ENCODE peak calls at places on chromosomes 11 and 22, in nine cellular contexts. One of them, this sample, is unnamed. For H3K36me3, the result is how much of the 10 kb centered on the place peaks cover.

GRCh38 chr22:25566812-25567211 is 2.3 kb downstream of the GRK3 start:
- DNase-seq in suprapubic skin: no peak
- DNase-seq in stomach: no peak
- DNase-seq in thoracic aorta: no peak
- DNase-seq in neural progenitor cell: no peak
- DNase-seq in IMR-90: no peak
- DNase-seq in body of pancreas: no peak
- DNase-seq in left ventricle myocardium inferior: no peak
- DNase-seq in CD8-positive, alpha-beta T cell: no peak
- DNase-seq in this sample: no peak

GRCh38 chr22:19766235-19766505 is 5.6 kb downstream of the TBX1 start:
- DNase-seq in suprapubic skin: no peak
- DNase-seq in stomach: no peak
- DNase-seq in thoracic aorta: no peak
- DNase-seq in neural progenitor cell: peak
- DNase-seq in IMR-90: no peak
- DNase-seq in body of pancreas: no peak
- DNase-seq in left ventricle myocardium inferior: no peak
- DNase-seq in CD8-positive, alpha-beta T cell: no peak
- DNase-seq in this sample: no peak

GRCh38 chr22:49017769-49018330 is 809.8 kb downstream of the BRD1 start:
- DNase-seq in suprapubic skin: peak
- DNase-seq in stomach: peak
- DNase-seq in thoracic aorta: no peak
- DNase-seq in neural progenitor cell: no peak
- DNase-seq in IMR-90: no peak
- DNase-seq in body of pancreas: no peak
- DNase-seq in left ventricle myocardium inferior: no peak
- DNase-seq in CD8-positive, alpha-beta T cell: no peak
- DNase-seq in this sample: no peak

GRCh38 chr11:120096756-120097191 is 41.1 kb downstream of the TRIM29 start:
- DNase-seq in suprapubic skin: no peak
- DNase-seq in stomach: no peak
- DNase-seq in thoracic aorta: no peak
- DNase-seq in neural progenitor cell: peak
- DNase-seq in IMR-90: no peak
- DNase-seq in body of pancreas: no peak
- DNase-seq in left ventricle myocardium inferior: no peak
- DNase-seq in CD8-positive, alpha-beta T cell: no peak
- DNase-seq in this sample: no peak

GRCh38 chr11:70498976-70499801 is 100.9 kb downstream of the CTTN start:
- DNase-seq in suprapubic skin: no peak
- DNase-seq in stomach: no peak
- DNase-seq in thoracic aorta: no peak
- DNase-seq in neural progenitor cell: no peak
- DNase-seq in IMR-90: no peak
- DNase-seq in body of pancreas: no peak
- DNase-seq in left ventricle myocardium inferior: peak
- DNase-seq in CD8-positive, alpha-beta T cell: no peak
- DNase-seq in this sample: no peak

GRCh38 chr11:297666-298405 is 1.5 kb downstream of the IFITM5 start:
- DNase-seq in suprapubic skin: peak
- DNase-seq in stomach: no peak
- DNase-seq in thoracic aorta: no peak
- DNase-seq in neural progenitor cell: peak
- DNase-seq in IMR-90: no peak
- DNase-seq in body of pancreas: peak
- DNase-seq in left ventricle myocardium inferior: peak
- DNase-seq in CD8-positive, alpha-beta T cell: no peak
- DNase-seq in this sample: peak

GRCh38 chr11:119380160-119380815 is 1.2 kb downstream of the USP2 start:
- DNase-seq in suprapubic skin: no peak
- DNase-seq in stomach: no peak
- DNase-seq in thoracic aorta: no peak
- DNase-seq in neural progenitor cell: no peak
- DNase-seq in IMR-90: no peak
- DNase-seq in body of pancreas: no peak
- DNase-seq in left ventricle myocardium inferior: no peak
- DNase-seq in CD8-positive, alpha-beta T cell: no peak
- DNase-seq in this sample: no peak

GRCh38 chr11:60924906-60925684 is 835 bp downstream of the TMEM132A start:
- DNase-seq in suprapubic skin: no peak
- DNase-seq in stomach: no peak
- DNase-seq in thoracic aorta: no peak
- DNase-seq in neural progenitor cell: peak
- DNase-seq in IMR-90: no peak
- DNase-seq in body of pancreas: no peak
- DNase-seq in left ventricle myocardium inferior: no peak
- DNase-seq in CD8-positive, alpha-beta T cell: no peak
- DNase-seq in this sample: no peak

GRCh38 chr11:73758451-73758850 is 2.4 kb downstream of the RAB6A start:
- DNase-seq in suprapubic skin: no peak
- DNase-seq in stomach: no peak
- DNase-seq in thoracic aorta: no peak
- DNase-seq in neural progenitor cell: no peak
- DNase-seq in IMR-90: no peak
- DNase-seq in body of pancreas: no peak
- DNase-seq in left ventricle myocardium inferior: no peak
- DNase-seq in CD8-positive, alpha-beta T cell: no peak
- DNase-seq in this sample: no peak

GRCh38 chr11:76557466-76557865 is 112.6 kb downstream of the EMSY start:
- DNase-seq in suprapubic skin: no peak
- DNase-seq in stomach: no peak
- DNase-seq in thoracic aorta: no peak
- DNase-seq in neural progenitor cell: no peak
- DNase-seq in IMR-90: no peak
- DNase-seq in body of pancreas: no peak
- DNase-seq in left ventricle myocardium inferior: no peak
- DNase-seq in CD8-positive, alpha-beta T cell: no peak
- DNase-seq in this sample: no peak

GRCh38 chr11:19447150-19447566 is 206.4 kb upstream of the E2F8 start:
- DNase-seq in suprapubic skin: no peak
- DNase-seq in stomach: no peak
- DNase-seq in thoracic aorta: no peak
- DNase-seq in neural progenitor cell: no peak
- DNase-seq in IMR-90: peak
- DNase-seq in body of pancreas: no peak
- DNase-seq in left ventricle myocardium inferior: no peak
- DNase-seq in CD8-positive, alpha-beta T cell: no peak
- DNase-seq in this sample: no peak

GRCh38 chr11:15963266-15963665 is 393.1 kb downstream of the SOX6 start:
- DNase-seq in suprapubic skin: no peak
- DNase-seq in stomach: no peak
- DNase-seq in thoracic aorta: no peak
- DNase-seq in neural progenitor cell: no peak
- DNase-seq in IMR-90: no peak
- DNase-seq in body of pancreas: no peak
- DNase-seq in left ventricle myocardium inferior: no peak
- DNase-seq in CD8-positive, alpha-beta T cell: no peak
- DNase-seq in this sample: no peak

GRCh38 chr11:94728541-94728940 is 39.6 kb upstream of the AMOTL1 start:
- DNase-seq in suprapubic skin: no peak
- DNase-seq in stomach: no peak
- DNase-seq in thoracic aorta: no peak
- DNase-seq in neural progenitor cell: no peak
- DNase-seq in IMR-90: no peak
- DNase-seq in body of pancreas: no peak
- DNase-seq in left ventricle myocardium inferior: no peak
- DNase-seq in CD8-positive, alpha-beta T cell: no peak
- DNase-seq in this sample: no peak

GRCh38 chr22:29705651-29706050 is 14.2 kb upstream of the CABP7 start:
- DNase-seq in suprapubic skin: no peak
- DNase-seq in stomach: no peak
- DNase-seq in thoracic aorta: no peak
- DNase-seq in neural progenitor cell: no peak
- DNase-seq in IMR-90: no peak
- DNase-seq in body of pancreas: no peak
- DNase-seq in left ventricle myocardium inferior: no peak
- DNase-seq in CD8-positive, alpha-beta T cell: no peak
- DNase-seq in this sample: no peak

GRCh38 chr22:30371981-30372380 is 15.2 kb downstream of the CCDC157 start:
- DNase-seq in suprapubic skin: no peak
- DNase-seq in stomach: no peak
- DNase-seq in thoracic aorta: no peak
- DNase-seq in neural progenitor cell: no peak
- DNase-seq in IMR-90: no peak
- DNase-seq in body of pancreas: no peak
- DNase-seq in left ventricle myocardium inferior: no peak
- DNase-seq in CD8-positive, alpha-beta T cell: no peak
- DNase-seq in this sample: no peak

GRCh38 chr11:134047586-134047999 is 21.3 kb upstream of the JAM3 start:
- DNase-seq in suprapubic skin: peak
- DNase-seq in stomach: no peak
- DNase-seq in thoracic aorta: peak
- DNase-seq in neural progenitor cell: no peak
- DNase-seq in IMR-90: peak
- DNase-seq in body of pancreas: peak
- DNase-seq in left ventricle myocardium inferior: peak
- DNase-seq in CD8-positive, alpha-beta T cell: no peak
- DNase-seq in this sample: no peak

GRCh38 chr11:110065189-110065588 is 28.0 kb upstream of the ZC3H12C start:
- DNase-seq in suprapubic skin: no peak
- DNase-seq in stomach: no peak
- DNase-seq in thoracic aorta: no peak
- DNase-seq in neural progenitor cell: no peak
- DNase-seq in IMR-90: no peak
- DNase-seq in body of pancreas: no peak
- DNase-seq in left ventricle myocardium inferior: no peak
- DNase-seq in CD8-positive, alpha-beta T cell: no peak
- DNase-seq in this sample: no peak

GRCh38 chr22:20147286-20147988 is 3.4 kb downstream of the CCDC188 start:
- DNase-seq in suprapubic skin: no peak
- DNase-seq in stomach: no peak
- DNase-seq in thoracic aorta: no peak
- DNase-seq in neural progenitor cell: no peak
- DNase-seq in IMR-90: no peak
- DNase-seq in body of pancreas: no peak
- DNase-seq in left ventricle myocardium inferior: no peak
- DNase-seq in CD8-positive, alpha-beta T cell: no peak
- DNase-seq in this sample: no peak

GRCh38 chr11:110147965-110148709 is 54.9 kb downstream of the ZC3H12C start:
- DNase-seq in suprapubic skin: no peak
- DNase-seq in stomach: no peak
- DNase-seq in thoracic aorta: no peak
- DNase-seq in neural progenitor cell: no peak
- DNase-seq in IMR-90: peak
- DNase-seq in body of pancreas: no peak
- DNase-seq in left ventricle myocardium inferior: no peak
- DNase-seq in CD8-positive, alpha-beta T cell: no peak
- DNase-seq in this sample: no peak

GRCh38 chr11:77776455-77776854 is 44.1 kb downstream of the RSF1 start:
- DNase-seq in suprapubic skin: no peak
- DNase-seq in stomach: no peak
- DNase-seq in thoracic aorta: no peak
- DNase-seq in neural progenitor cell: no peak
- DNase-seq in IMR-90: peak
- DNase-seq in body of pancreas: no peak
- DNase-seq in left ventricle myocardium inferior: no peak
- DNase-seq in CD8-positive, alpha-beta T cell: no peak
- DNase-seq in this sample: no peak

GRCh38 chr22:19974233-19974861 is 32.7 kb upstream of the TXNRD2 start:
- DNase-seq in suprapubic skin: no peak
- DNase-seq in stomach: peak
- DNase-seq in thoracic aorta: no peak
- DNase-seq in neural progenitor cell: peak
- DNase-seq in IMR-90: peak
- DNase-seq in body of pancreas: peak
- DNase-seq in left ventricle myocardium inferior: no peak
- DNase-seq in CD8-positive, alpha-beta T cell: no peak
- DNase-seq in this sample: no peak

GRCh38 chr22:44473580-44473979 is 24.5 kb downstream of the RTL6 start:
- DNase-seq in suprapubic skin: no peak
- DNase-seq in stomach: peak
- DNase-seq in thoracic aorta: no peak
- DNase-seq in neural progenitor cell: no peak
- DNase-seq in IMR-90: no peak
- DNase-seq in body of pancreas: no peak
- DNase-seq in left ventricle myocardium inferior: no peak
- DNase-seq in CD8-positive, alpha-beta T cell: no peak
- DNase-seq in this sample: no peak

GRCh38 chr11:34274712-34275398 is 83.0 kb downstream of the ABTB2 start:
- DNase-seq in suprapubic skin: peak
- DNase-seq in stomach: peak
- DNase-seq in thoracic aorta: peak
- DNase-seq in neural progenitor cell: no peak
- DNase-seq in IMR-90: peak
- DNase-seq in body of pancreas: peak
- DNase-seq in left ventricle myocardium inferior: peak
- DNase-seq in CD8-positive, alpha-beta T cell: no peak
- DNase-seq in this sample: no peak

GRCh38 chr11:12845739-12846358 is 163.3 kb upstream of the RASSF10 start:
- DNase-seq in suprapubic skin: no peak
- DNase-seq in stomach: peak
- DNase-seq in thoracic aorta: no peak
- DNase-seq in neural progenitor cell: peak
- DNase-seq in IMR-90: peak
- DNase-seq in body of pancreas: peak
- DNase-seq in left ventricle myocardium inferior: peak
- DNase-seq in CD8-positive, alpha-beta T cell: no peak
- DNase-seq in this sample: no peak
- H3K4me3 ChIP-seq in suprapubic skin: no peak
- H3K4me3 ChIP-seq in stomach: no peak
- H3K4me3 ChIP-seq in thoracic aorta: no peak
- H3K4me3 ChIP-seq in neural progenitor cell: peak
- H3K4me3 ChIP-seq in IMR-90: no peak
- H3K4me3 ChIP-seq in body of pancreas: no peak
- H3K4me3 ChIP-seq in left ventricle myocardium inferior: peak
- H3K4me3 ChIP-seq in CD8-positive, alpha-beta T cell: no peak
- H3K4me3 ChIP-seq in this sample: no peak

GRCh38 chr11:10602945-10603344 is 34.5 kb upstream of the LYVE1 start:
- DNase-seq in suprapubic skin: no peak
- DNase-seq in stomach: no peak
- DNase-seq in thoracic aorta: no peak
- DNase-seq in neural progenitor cell: no peak
- DNase-seq in IMR-90: no peak
- DNase-seq in body of pancreas: no peak
- DNase-seq in left ventricle myocardium inferior: no peak
- DNase-seq in CD8-positive, alpha-beta T cell: no peak
- DNase-seq in this sample: no peak
- H3K36me3 ChIP-seq in suprapubic skin: under half
- H3K36me3 ChIP-seq in stomach: under half
- H3K36me3 ChIP-seq in thoracic aorta: half or more
- H3K36me3 ChIP-seq in neural progenitor cell: under half
- H3K36me3 ChIP-seq in IMR-90: under half
- H3K36me3 ChIP-seq in body of pancreas: under half
- H3K36me3 ChIP-seq in left ventricle myocardium inferior: under half
- H3K36me3 ChIP-seq in CD8-positive, alpha-beta T cell: under half
- H3K36me3 ChIP-seq in this sample: under half

GRCh38 chr22:39821008-39821407 is 72.6 kb downstream of the ENTHD1 start:
- DNase-seq in suprapubic skin: no peak
- DNase-seq in stomach: no peak
- DNase-seq in thoracic aorta: no peak
- DNase-seq in neural progenitor cell: no peak
- DNase-seq in IMR-90: no peak
- DNase-seq in body of pancreas: no peak
- DNase-seq in left ventricle myocardium inferior: no peak
- DNase-seq in CD8-positive, alpha-beta T cell: no peak
- DNase-seq in this sample: no peak
- H3K27ac ChIP-seq in suprapubic skin: no peak
- H3K27ac ChIP-seq in stomach: no peak
- H3K27ac ChIP-seq in thoracic aorta: no peak
- H3K27ac ChIP-seq in neural progenitor cell: no peak
- H3K27ac ChIP-seq in IMR-90: no peak
- H3K27ac ChIP-seq in body of pancreas: no peak
- H3K27ac ChIP-seq in left ventricle myocardium inferior: no peak
- H3K27ac ChIP-seq in CD8-positive, alpha-beta T cell: no peak
- H3K27ac ChIP-seq in this sample: no peak

GRCh38 chr11:65262775-65263174 is 1.0 kb downstream of the POLA2 start:
- DNase-seq in suprapubic skin: no peak
- DNase-seq in stomach: no peak
- DNase-seq in thoracic aorta: no peak
- DNase-seq in neural progenitor cell: no peak
- DNase-seq in IMR-90: no peak
- DNase-seq in body of pancreas: no peak
- DNase-seq in left ventricle myocardium inferior: no peak
- DNase-seq in CD8-positive, alpha-beta T cell: no peak
- DNase-seq in this sample: no peak
- H3K4me3 ChIP-seq in suprapubic skin: peak
- H3K4me3 ChIP-seq in stomach: peak
- H3K4me3 ChIP-seq in thoracic aorta: peak
- H3K4me3 ChIP-seq in neural progenitor cell: peak
- H3K4me3 ChIP-seq in IMR-90: peak
- H3K4me3 ChIP-seq in body of pancreas: no peak
- H3K4me3 ChIP-seq in left ventricle myocardium inferior: peak
- H3K4me3 ChIP-seq in CD8-positive, alpha-beta T cell: peak
- H3K4me3 ChIP-seq in this sample: peak